ENCODE peak calls at places on chromosomes 7 and 10, in eight cellular contexts. E, S, I, V, P, K, R and O are unnamed samples.

GRCh38 chr10:61842755-61843497 is 58.6 kb upstream of the ARID5B start:
- DNase-seq in E (no peak), S (no peak), I (peak; percentile 57), V (no peak), P (no peak), K (peak; percentile 58), R (no peak), O (peak; percentile 51)

GRCh38 chr10:52390388-52390787 is 76.3 kb downstream of the DKK1 start:
- DNase-seq in E (no peak), S (no peak), I (no peak), V (no peak), P (no peak), K (peak; percentile 43), R (no peak), O (no peak)

GRCh38 chr7:25846722-25847121 is 305.3 kb upstream of the NFE2L3 start:
- DNase-seq in E (no peak), S (peak; percentile 56), I (peak; percentile 94), V (peak; percentile 87), P (no peak), K (peak; percentile 96), R (no peak), O (peak; percentile 85)

GRCh38 chr10:21724020-21724589 is 190.1 kb downstream of the MLLT10 start:
- DNase-seq in E (no peak), S (no peak), I (no peak), V (no peak), P (no peak), K (peak; percentile 50), R (no peak), O (peak; percentile 34)

GRCh38 chr7:52479990-52480389 is 555.4 kb upstream of the POM121L12 start:
- DNase-seq in E (no peak), S (no peak), I (no peak), V (no peak), P (no peak), K (no peak), R (no peak), O (no peak)

GRCh38 chr7:78279035-78279434 is 480.5 kb downstream of the PHTF2 start:
- DNase-seq in E (peak; percentile 63), S (no peak), I (peak; percentile 65), V (peak; percentile 62), P (no peak), K (peak; percentile 54), R (no peak), O (peak; percentile 66)

GRCh38 chr7:40811666-40812065 is 676.9 kb downstream of the SUGCT start:
- DNase-seq in E (no peak), S (no peak), I (no peak), V (no peak), P (no peak), K (no peak), R (no peak), O (no peak)

GRCh38 chr7:69184339-69184738 is 413.9 kb upstream of the AUTS2 start:
- DNase-seq in E (no peak), S (no peak), I (no peak), V (no peak), P (no peak), K (no peak), R (no peak), O (no peak)

GRCh38 chr10:536371-536925 is 153.0 kb downstream of the DIP2C start:
- DNase-seq in E (no peak), S (no peak), I (peak; percentile 5), V (no peak), P (no peak), K (no peak), R (no peak), O (no peak)

GRCh38 chr10:29881811-29882210 is 177.6 kb downstream of the JCAD start:
- DNase-seq in E (no peak), S (no peak), I (no peak), V (no peak), P (no peak), K (no peak), R (no peak), O (no peak)

GRCh38 chr10:22481687-22482539 is 136.6 kb downstream of the SPAG6 start:
- DNase-seq in E (no peak), S (no peak), I (no peak), V (no peak), P (no peak), K (peak; percentile 49), R (no peak), O (no peak)

GRCh38 chr7:140540142-140540777 is 61.0 kb upstream of the MKRN1 start:
- DNase-seq in E (no peak), S (no peak), I (no peak), V (no peak), P (no peak), K (no peak), R (no peak), O (no peak)

GRCh38 chr10:119616879-119617580 is 20.3 kb upstream of the TIAL1 start:
- DNase-seq in E (no peak), S (no peak), I (no peak), V (no peak), P (peak; percentile 16), K (peak; percentile 70), R (no peak), O (peak; percentile 75)

GRCh38 chr10:43596546-43596945 is 9.7 kb upstream of the ZNF485 start:
- DNase-seq in E (no peak), S (no peak), I (no peak), V (no peak), P (no peak), K (no peak), R (no peak), O (no peak)

GRCh38 chr10:102426803-102427287 is 5.5 kb downstream of the CUEDC2 start:
- DNase-seq in E (no peak), S (no peak), I (no peak), V (no peak), P (no peak), K (no peak), R (no peak), O (no peak)

GRCh38 chr10:118965636-118966035 is 63.9 kb upstream of the NANOS1 start:
- DNase-seq in E (no peak), S (no peak), I (no peak), V (no peak), P (no peak), K (no peak), R (no peak), O (no peak)

GRCh38 chr10:106992064-106992463 is 172.4 kb downstream of the SORCS1 start:
- DNase-seq in E (no peak), S (no peak), I (no peak), V (no peak), P (no peak), K (no peak), R (no peak), O (no peak)

GRCh38 chr7:15723840-15724239 is 37.4 kb upstream of the MEOX2 start:
- DNase-seq in E (no peak), S (no peak), I (no peak), V (no peak), P (no peak), K (no peak), R (no peak), O (peak; percentile 44)

GRCh38 chr7:140746751-140747150 is 50.2 kb downstream of the NDUFB2 start:
- DNase-seq in E (no peak), S (no peak), I (no peak), V (no peak), P (no peak), K (no peak), R (no peak), O (no peak)

GRCh38 chr7:73995330-73995729 is 32.6 kb upstream of the ELN start:
- DNase-seq in E (no peak), S (no peak), I (peak; percentile 49), V (peak; percentile 46), P (no peak), K (peak; percentile 72), R (peak; percentile 58), O (peak; percentile 74)

GRCh38 chr10:123142701-123143161 is 5.2 kb upstream of the HMX2 start:
- DNase-seq in E (no peak), S (no peak), I (no peak), V (no peak), P (no peak), K (no peak), R (no peak), O (no peak)
- H3K4me3 ChIP-seq in E (no peak overlapping the region), S (no peak overlapping the region), I (no peak overlapping the region), V (no peak overlapping the region), P (peak overlapping the region; percentile 4), K (no peak overlapping the region), R (no peak overlapping the region), O (no peak overlapping the region)

GRCh38 chr7:13725591-13725990 is 263.9 kb downstream of the ETV1 start:
- DNase-seq in E (no peak), S (no peak), I (no peak), V (no peak), P (no peak), K (peak; percentile 9), R (no peak), O (no peak)
- TF ChIP-seq CTCF in E (no peak), S (no peak), I (no peak), V (no peak), P (no peak), K (no peak), R (no peak), O (no peak)

DNA sequence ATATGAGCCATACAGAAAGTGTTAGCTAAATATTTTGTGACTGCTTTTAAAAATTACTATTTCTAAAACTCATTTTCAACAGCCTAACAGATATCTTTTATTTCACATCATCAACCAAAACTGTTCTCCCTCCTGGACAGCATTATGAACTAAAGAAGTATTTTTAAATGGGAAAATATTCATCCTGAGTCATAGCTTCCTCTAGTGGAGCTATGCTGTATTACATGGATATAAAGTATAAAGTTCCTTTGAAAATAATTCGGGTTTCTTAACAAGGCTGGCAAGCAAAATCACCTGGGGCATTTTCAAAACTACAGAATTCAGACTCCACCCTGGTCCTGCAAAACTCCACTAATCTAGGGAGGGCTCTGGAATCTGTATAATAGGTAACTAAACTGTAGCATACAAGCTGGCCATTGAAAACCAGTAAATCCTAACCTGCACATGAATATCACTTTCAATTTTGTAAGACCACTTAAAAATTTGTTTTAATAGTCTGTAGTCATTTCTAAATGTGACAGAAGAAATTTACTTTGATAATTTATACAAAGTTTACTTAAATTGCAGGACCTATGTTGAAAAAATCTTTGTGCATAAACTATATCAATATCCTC is 53.5 kb downstream of the SCIN start:
- DNase-seq in E (no peak), S (no peak), I (no peak), V (no peak), P (no peak), K (peak; percentile 33), R (no peak), O (peak; percentile 48)
- H3K4me3 ChIP-seq in E (no peak overlapping the region), S (no peak overlapping the region), I (no peak overlapping the region), V (no peak overlapping the region), P (no peak overlapping the region), K (no peak overlapping the region), R (no peak overlapping the region), O (no peak overlapping the region)

GRCh38 chr10:114402871-114403544 is 1.3 kb downstream of the AFAP1L2 start:
- DNase-seq in E (no peak), S (no peak), I (peak; percentile 30), V (no peak), P (no peak), K (no peak), R (no peak), O (no peak)

GRCh38 chr10:114404171-114405010 is at the start of gene AFAP1L2:
- DNase-seq in E (no peak), S (peak; percentile 63), I (no peak), V (no peak), P (no peak), K (peak; percentile 39), R (no peak), O (peak; percentile 26)

GRCh38 chr10:114402233-114402632 is 2.1 kb downstream of the AFAP1L2 start:
- DNase-seq in E (no peak), S (no peak), I (no peak), V (no peak), P (no peak), K (no peak), R (no peak), O (no peak)

GRCh38 chr10:114405011-114405350 is 679 bp upstream of the AFAP1L2 start:
- DNase-seq in E (no peak), S (peak; percentile 70), I (no peak), V (no peak), P (no peak), K (no peak), R (no peak), O (peak; percentile 6)

GRCh38 chr10:114403545-114404161 is 649 bp downstream of the AFAP1L2 start:
- DNase-seq in E (no peak), S (peak; percentile 24), I (no peak), V (no peak), P (no peak), K (no peak), R (no peak), O (no peak)
- TF ChIP-seq CTCF in E (peak; percentile 82), S (no peak), I (peak; percentile 44), V (no peak), P (no peak), K (peak; percentile 22), R (peak; percentile 14), O (peak; percentile 7)